ENCODE peak calls at places on chromosomes 1 and 21, in eight cellular contexts. L is ovary; G is AG04450; Q is fibroblast of lung; Z is endothelial cell; U is HFF-Myc; J is CD8-positive, alpha-beta T cell; Y is pancreas. V is an unnamed sample.

GRCh38 chr1:156625436-156626078 is 6.3 kb downstream of the HAPLN2 start:
- DNase-seq in G (no peak), U (no peak), Y (peak), Q (peak), Z (peak), L (peak), J (peak), V (peak)

GRCh38 chr1:7301346-7301993 is 469.6 kb upstream of the VAMP3 start:
- DNase-seq in J (no peak), G (no peak), U (no peak), Z (no peak), Y (no peak), Q (peak), L (no peak), V (no peak)

GRCh38 chr1:46689326-46689725 is 17.7 kb downstream of the TEX38 start:
- DNase-seq in Y (no peak), L (no peak), J (no peak), G (no peak), Q (peak), U (no peak), Z (no peak), V (no peak)

GRCh38 chr1:980602-981395 is 1.1 kb downstream of the PERM1 start:
- DNase-seq in L (no peak), J (no peak), U (no peak), Q (no peak), Y (no peak), G (no peak), Z (no peak), V (no peak)

GRCh38 chr1:92444351-92444750 is 42.4 kb downstream of the GFI1 start:
- DNase-seq in U (no peak), J (no peak), Q (peak), G (peak), Y (no peak), L (no peak), Z (no peak), V (no peak)

GRCh38 chr1:12179111-12179519 is 12.3 kb downstream of the TNFRSF1B start:
- DNase-seq in J (peak), L (no peak), U (no peak), G (peak), Z (no peak), Q (peak), Y (no peak), V (no peak)

GRCh38 chr1:163168053-163168452 is 34.7 kb downstream of the RGS5 start:
- DNase-seq in Y (no peak), Q (peak), J (no peak), U (peak), L (no peak), Z (no peak), G (peak), V (no peak)

GRCh38 chr1:109034382-109034781 is 7.5 kb downstream of the WDR47 start:
- DNase-seq in G (no peak), L (no peak), U (no peak), Q (no peak), J (no peak), Y (no peak), Z (no peak), V (no peak)

GRCh38 chr1:72284084-72284397 is 1.7 kb upstream of the NEGR1 start:
- DNase-seq in Q (no peak), Z (no peak), U (no peak), G (no peak), J (no peak), L (no peak), Y (no peak), V (no peak)

GRCh38 chr1:58290685-58291372 is 255.7 kb downstream of the OMA1 start:
- DNase-seq in J (no peak), G (no peak), Z (peak), Y (peak), U (peak), L (no peak), Q (peak), V (no peak)

GRCh38 chr1:96309783-96310182 is 411.8 kb upstream of the PTBP2 start:
- DNase-seq in U (no peak), Z (no peak), G (peak), L (no peak), Y (no peak), Q (peak), J (no peak), V (no peak)

GRCh38 chr1:204416589-204417230 is 5.1 kb upstream of the PPP1R15B start:
- DNase-seq in Y (no peak), Q (no peak), U (no peak), J (no peak), Z (no peak), L (no peak), G (no peak), V (no peak)

GRCh38 chr1:75265792-75266191 is 131.6 kb downstream of the LHX8 start:
- DNase-seq in Y (no peak), G (no peak), Q (peak), L (no peak), J (no peak), U (peak), Z (peak), V (peak)

GRCh38 chr1:34122080-34122479 is 43.0 kb downstream of the CSMD2 start:
- DNase-seq in L (no peak), U (no peak), J (no peak), Z (no peak), G (no peak), Q (no peak), Y (no peak), V (no peak)

GRCh38 chr1:203069028-203069804 is 16.6 kb downstream of the MYOG start:
- DNase-seq in L (no peak), U (no peak), Q (no peak), J (no peak), G (no peak), Z (no peak), Y (no peak), V (no peak)

GRCh38 chr1:27935721-27936120 is 921 bp downstream of the SMPDL3B start:
- DNase-seq in G (no peak), J (no peak), L (no peak), Y (no peak), U (no peak), Z (no peak), Q (no peak), V (no peak)

GRCh38 chr21:17784604-17785402 is 34.4 kb downstream of the C21orf91 start:
- DNase-seq in L (no peak), G (no peak), U (no peak), J (no peak), Z (no peak), Y (no peak), Q (peak), V (peak)

GRCh38 chr1:93080424-93080823 is 1.3 kb downstream of the MTF2 start:
- DNase-seq in U (peak), G (peak), L (no peak), J (no peak), Z (no peak), Y (no peak), Q (peak), V (peak)

GRCh38 chr1:204974326-204974725 is 68.7 kb upstream of the CNTN2 start:
- DNase-seq in Z (no peak), J (no peak), Y (no peak), Q (no peak), G (no peak), U (no peak), L (no peak), V (no peak)

GRCh38 chr1:3731543-3731942 is 20.7 kb upstream of the CCDC27 start:
- DNase-seq in U (no peak), J (no peak), L (no peak), Z (no peak), Q (no peak), Y (no peak), G (no peak), V (no peak)

GRCh38 chr1:912740-913301 is 10.9 kb upstream of the SAMD11 start:
- DNase-seq in U (no peak), Z (peak), G (no peak), Q (peak), L (no peak), Y (peak), J (no peak), V (no peak)

GRCh38 chr1:206839857-206840256 is 25.6 kb upstream of the IL20 start:
- DNase-seq in L (no peak), Z (no peak), G (peak), J (no peak), Q (peak), Y (no peak), U (peak), V (no peak)

GRCh38 chr21:43367859-43368258 is 59.1 kb downstream of the SIK1 start:
- DNase-seq in J (no peak), U (no peak), G (no peak), Z (no peak), Q (no peak), Y (no peak), L (no peak), V (no peak)

GRCh38 chr1:7646981-7647901 is 123.9 kb upstream of the VAMP3 start:
- DNase-seq in U (no peak), Z (peak), Y (peak), G (no peak), L (peak), J (peak), Q (peak), V (peak)

GRCh38 chr1:211788626-211789025 is 41.9 kb downstream of the LPGAT1 start:
- DNase-seq in U (peak), G (no peak), Y (no peak), J (no peak), Q (no peak), L (no peak), Z (no peak), V (no peak)

GRCh38 chr1:245232936-245233335 is 78.2 kb downstream of the KIF26B start:
- DNase-seq in J (no peak), L (no peak), Z (no peak), U (no peak), Q (no peak), Y (no peak), G (no peak), V (no peak)

GRCh38 chr21:36171327-36171726 is 14.7 kb downstream of the DOP1B start:
- DNase-seq in L (no peak), Y (no peak), U (no peak), G (no peak), Q (no peak), J (no peak), Z (no peak), V (no peak)

GRCh38 chr21:36170823-36171222 is 14.2 kb downstream of the DOP1B start:
- DNase-seq in G (no peak), Y (no peak), L (no peak), Z (no peak), Q (no peak), U (no peak), J (no peak), V (no peak)

GRCh38 chr21:36171741-36172331 is 15.2 kb downstream of the DOP1B start:
- DNase-seq in U (no peak), J (no peak), L (no peak), G (no peak), Q (no peak), Z (no peak), Y (no peak), V (no peak)

GRCh38 chr21:36166705-36167104 is 10.1 kb downstream of the DOP1B start:
- DNase-seq in Z (no peak), G (no peak), Q (no peak), Y (no peak), L (no peak), U (no peak), J (no peak), V (no peak)

GRCh38 chr21:36169465-36170128 is 13.0 kb downstream of the DOP1B start:
- DNase-seq in J (no peak), Z (no peak), Y (no peak), L (no peak), G (no peak), U (no peak), Q (no peak), V (no peak)
- TF ChIP-seq CTCF in J (no peak), Z (no peak), Y (no peak), L (no peak), G (no peak), U (peak), Q (peak), V (no peak)

GRCh38 chr1:14415396-14415795 is 183.1 kb upstream of the KAZN start:
- DNase-seq in L (no peak), U (no peak), G (no peak), Z (peak), Y (no peak), Q (no peak), J (no peak), V (no peak)
- TF ChIP-seq CTCF in L (no peak), U (peak), G (no peak), Z (no peak), Y (no peak), Q (no peak), J (no peak), V (no peak)

GRCh38 chr1:110166861-110167260 is 16.6 kb downstream of the SLC6A17 start:
- DNase-seq in Z (no peak), J (no peak), G (no peak), U (no peak), L (no peak), Q (no peak), Y (no peak), V (no peak)

GRCh38 chr1:110161822-110162221 is 11.5 kb downstream of the SLC6A17 start:
- DNase-seq in L (no peak), Q (no peak), G (no peak), U (no peak), Y (no peak), Z (no peak), J (no peak), V (no peak)

GRCh38 chr1:110164951-110165350 is 14.7 kb downstream of the SLC6A17 start:
- DNase-seq in U (no peak), G (no peak), L (no peak), J (no peak), Q (no peak), Z (no peak), Y (no peak), V (no peak)

GRCh38 chr1:110163591-110163990 is 13.3 kb downstream of the SLC6A17 start:
- DNase-seq in Z (peak), J (no peak), G (no peak), L (no peak), Q (no peak), U (no peak), Y (no peak), V (no peak)

GRCh38 chr1:110165761-110166231 is 15.5 kb downstream of the SLC6A17 start:
- DNase-seq in Q (no peak), U (no peak), Y (no peak), Z (no peak), J (no peak), L (no peak), G (no peak), V (no peak)
- TF ChIP-seq CTCF in Q (no peak), U (no peak), Y (no peak), Z (no peak), J (no peak), L (no peak), G (no peak), V (no peak)

DNA sequence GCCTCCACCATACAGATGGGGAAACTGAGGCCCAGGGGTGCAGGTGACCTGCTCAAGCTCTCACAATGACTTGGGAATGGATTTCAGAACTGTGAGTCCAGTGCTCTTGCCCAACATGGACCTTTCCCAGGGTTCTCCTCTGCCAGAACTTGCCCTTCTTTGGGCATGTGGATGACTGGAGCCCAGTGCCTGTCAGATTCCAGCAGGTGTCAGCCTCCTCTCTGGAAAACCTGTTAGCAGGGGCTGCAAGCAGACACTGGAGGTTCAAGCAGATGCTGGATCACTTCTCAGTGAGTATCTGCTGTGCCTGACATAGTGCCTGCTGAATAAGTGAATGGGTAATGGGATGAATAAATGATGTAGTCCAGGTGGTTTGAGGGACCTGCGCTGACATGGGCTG is 314.2 kb upstream of the POU3F1 start:
- DNase-seq in G (no peak), Y (no peak), U (no peak), J (no peak), Q (no peak), L (no peak), Z (no peak), V (no peak)
- TF ChIP-seq CTCF in G (no peak), Y (no peak), U (no peak), J (no peak), Q (no peak), L (no peak), Z (no peak), V (no peak)

DNA sequence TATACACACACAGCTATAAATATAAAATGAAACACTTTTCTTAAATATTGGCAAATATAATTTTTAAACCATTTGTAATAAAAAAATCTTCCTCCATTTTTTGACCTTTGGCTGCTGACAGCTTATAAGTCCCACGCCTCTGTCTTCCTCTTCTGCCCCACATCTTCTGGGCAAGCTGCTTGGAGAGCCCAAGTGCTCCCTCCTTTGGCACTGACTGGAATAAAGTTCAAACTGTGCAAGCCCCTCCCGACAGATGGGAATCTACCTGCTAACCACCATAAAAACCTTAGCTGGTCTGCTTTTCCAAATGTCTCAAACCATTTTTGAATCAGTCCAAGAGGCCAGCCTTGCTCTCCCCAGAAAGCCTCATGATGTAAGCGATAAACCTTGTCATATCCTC is 99.7 kb downstream of the SNX7 start:
- DNase-seq in Y (no peak), J (no peak), Z (peak), Q (no peak), U (no peak), G (no peak), L (no peak), V (no peak)
- TF ChIP-seq CTCF in Y (no peak), J (no peak), Z (no peak), Q (no peak), U (no peak), G (peak), L (no peak), V (no peak)

DNA sequence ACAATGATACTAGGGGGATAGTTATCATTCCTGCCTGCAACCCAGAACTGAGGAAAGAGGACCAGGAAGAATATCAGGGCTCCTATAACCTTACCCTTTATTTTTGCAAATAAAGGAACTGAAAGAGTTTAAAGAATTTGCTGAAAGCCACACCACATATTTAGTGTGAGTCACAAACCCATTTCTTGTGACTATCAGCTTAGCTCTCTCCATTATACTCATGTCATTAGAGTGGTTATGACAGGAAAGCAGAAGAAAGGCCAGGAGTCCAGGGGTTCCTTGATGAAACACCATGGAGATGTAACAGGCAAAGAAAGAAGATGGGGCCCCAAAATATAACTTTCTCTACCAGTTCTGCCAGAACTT is 141.1 kb upstream of the SAMSN1 start:
- DNase-seq in Y (no peak), J (no peak), Q (peak), Z (no peak), U (no peak), G (no peak), L (no peak), V (peak)
- TF ChIP-seq CTCF in Y (no peak), J (no peak), Q (no peak), Z (no peak), U (no peak), G (no peak), L (no peak), V (no peak)

DNA sequence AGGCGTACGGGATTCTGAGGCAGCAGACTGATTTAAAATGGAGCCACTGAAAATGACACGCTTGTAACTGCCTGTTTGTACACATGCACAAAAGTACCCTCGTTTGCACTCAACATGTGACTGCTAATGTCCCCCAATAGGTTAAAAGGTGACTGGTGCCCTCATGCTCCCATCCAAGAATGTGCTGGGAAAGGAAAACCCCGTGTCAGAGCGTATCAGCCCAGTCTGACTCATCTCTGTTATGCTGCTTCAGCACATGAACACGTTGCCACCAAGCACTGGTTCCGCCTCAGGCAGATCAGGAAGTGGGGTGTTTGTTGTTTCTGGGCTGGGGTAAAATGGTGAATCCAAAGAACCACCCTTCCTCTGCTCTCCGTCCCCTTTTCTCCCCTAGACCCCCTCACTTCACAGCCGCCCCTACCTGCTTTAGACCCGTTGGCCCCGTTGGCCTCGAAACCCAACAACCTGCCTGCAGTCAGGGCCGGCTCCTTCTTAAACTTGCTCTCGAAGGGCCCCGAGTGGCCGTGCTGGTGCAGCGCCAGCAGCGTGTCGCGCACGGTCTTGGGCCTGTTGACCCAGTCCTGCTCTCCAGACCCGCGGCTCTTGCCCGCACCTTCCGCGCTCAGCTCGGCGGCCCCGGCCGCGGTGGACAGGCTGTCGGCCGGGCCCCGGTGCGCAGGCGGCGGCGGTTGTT is 1.8 kb downstream of the IRF2BP2 start:
- DNase-seq in J (peak), U (peak), L (peak), Q (peak), G (no peak), Z (peak), Y (peak), V (peak)
- TF ChIP-seq CTCF in J (no peak), U (no peak), L (no peak), Q (no peak), G (no peak), Z (no peak), Y (no peak), V (no peak)

DNA sequence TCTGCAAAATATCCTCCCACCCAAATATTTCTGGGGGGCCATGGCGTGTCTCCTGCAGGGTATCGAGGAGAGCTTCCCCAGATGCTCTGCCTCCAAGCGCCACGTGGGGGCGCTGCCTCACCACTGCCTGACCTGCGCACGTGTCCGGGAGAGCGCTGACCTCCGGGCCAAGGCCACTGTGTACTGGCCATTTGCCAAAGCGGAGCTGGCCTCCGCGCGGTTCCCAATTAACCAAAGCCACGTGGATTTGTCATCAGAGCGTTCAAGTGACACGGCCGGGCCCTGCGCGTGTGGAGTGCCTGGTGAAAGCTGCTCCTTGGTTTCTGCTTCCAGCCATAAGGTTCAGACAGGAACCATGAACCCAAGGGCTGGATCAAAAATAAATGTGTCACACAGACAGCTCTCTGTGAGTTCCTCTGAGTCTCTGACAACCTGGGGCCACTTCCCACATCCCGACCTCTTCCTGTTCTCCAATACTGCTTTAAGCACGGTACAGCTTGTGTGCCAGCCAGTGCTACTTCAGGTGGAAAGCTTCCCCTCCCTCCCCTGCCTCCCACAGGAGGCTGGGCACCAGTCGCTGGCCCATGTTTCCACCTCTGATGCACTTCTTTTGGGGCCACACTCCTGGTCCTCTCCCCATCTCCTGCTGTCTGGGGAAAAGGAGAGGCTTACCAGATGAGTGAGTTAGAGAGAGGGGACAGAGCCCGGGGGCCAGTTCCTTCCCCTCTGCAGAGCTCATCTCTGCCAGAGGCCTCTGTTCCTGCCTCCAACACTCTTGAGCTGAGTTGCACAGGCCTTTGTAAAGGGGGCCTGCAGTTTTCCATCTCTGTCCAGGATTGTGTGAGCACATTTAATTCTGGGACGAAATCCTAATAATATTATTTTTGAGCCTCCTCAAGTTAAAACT is 26.1 kb downstream of the ZP4 start:
- DNase-seq in L (peak), Z (peak), J (no peak), G (no peak), Q (peak), U (no peak), Y (peak), V (peak)
- TF ChIP-seq CTCF in L (peak), Z (peak), J (no peak), G (peak), Q (peak), U (peak), Y (peak), V (peak)

V was measured in GM13976.